ENCODE peak calls at places on chromosomes 12 and 14, in five cellular contexts. One of them, this sample, is unnamed.

GRCh38 chr14:61695695-61696527 is 598 bp downstream of the HIF1A start:
- DNase-seq in C1 segment of cervical spinal cord: no peak
- DNase-seq in endothelial cell: peak
- DNase-seq in BJ: no peak
- DNase-seq in stimulated activated naive B cell treated with anti-CD40 and anti-IgM and Interleukin-4, amounts not matched to agents 10 μg/mL and 1 μg/mL and 100 μg/mL, for 72 hours: peak
- DNase-seq in this sample: peak

GRCh38 chr14:65927871-65928270 is 515.3 kb downstream of the FUT8 start:
- DNase-seq in C1 segment of cervical spinal cord: no peak
- DNase-seq in BJ: no peak
- DNase-seq in stimulated activated naive B cell treated with anti-CD40 and anti-IgM and Interleukin-4, amounts not matched to agents 10 μg/mL and 1 μg/mL and 100 μg/mL, for 72 hours: no peak
- DNase-seq in endothelial cell: no peak
- DNase-seq in this sample: no peak

GRCh38 chr14:102150636-102151195 is 11.0 kb downstream of the WDR20 start:
- DNase-seq in stimulated activated naive B cell treated with anti-CD40 and anti-IgM and Interleukin-4, amounts not matched to agents 10 μg/mL and 1 μg/mL and 100 μg/mL, for 72 hours: no peak
- DNase-seq in BJ: no peak
- DNase-seq in C1 segment of cervical spinal cord: no peak
- DNase-seq in endothelial cell: no peak
- DNase-seq in this sample: no peak

GRCh38 chr12:30725739-30726138 is 29.0 kb downstream of the CAPRIN2 start:
- DNase-seq in C1 segment of cervical spinal cord: no peak
- DNase-seq in BJ: peak
- DNase-seq in stimulated activated naive B cell treated with anti-CD40 and anti-IgM and Interleukin-4, amounts not matched to agents 10 μg/mL and 1 μg/mL and 100 μg/mL, for 72 hours: no peak
- DNase-seq in endothelial cell: no peak
- DNase-seq in this sample: no peak

GRCh38 chr12:56661979-56662638 is 16.3 kb upstream of the ATP5F1B start:
- DNase-seq in BJ: no peak
- DNase-seq in endothelial cell: no peak
- DNase-seq in C1 segment of cervical spinal cord: no peak
- DNase-seq in stimulated activated naive B cell treated with anti-CD40 and anti-IgM and Interleukin-4, amounts not matched to agents 10 μg/mL and 1 μg/mL and 100 μg/mL, for 72 hours: no peak
- DNase-seq in this sample: no peak

GRCh38 chr12:22709292-22709691 is 84.3 kb downstream of the ETNK1 start:
- DNase-seq in C1 segment of cervical spinal cord: no peak
- DNase-seq in endothelial cell: no peak
- DNase-seq in stimulated activated naive B cell treated with anti-CD40 and anti-IgM and Interleukin-4, amounts not matched to agents 10 μg/mL and 1 μg/mL and 100 μg/mL, for 72 hours: no peak
- DNase-seq in BJ: no peak
- DNase-seq in this sample: peak

GRCh38 chr12:123089125-123089524 is 61.8 kb downstream of the PITPNM2 start:
- DNase-seq in stimulated activated naive B cell treated with anti-CD40 and anti-IgM and Interleukin-4, amounts not matched to agents 10 μg/mL and 1 μg/mL and 100 μg/mL, for 72 hours: no peak
- DNase-seq in endothelial cell: no peak
- DNase-seq in BJ: no peak
- DNase-seq in C1 segment of cervical spinal cord: no peak
- DNase-seq in this sample: no peak

GRCh38 chr12:131049569-131050339 is 96.0 kb downstream of the ADGRD1 start:
- DNase-seq in endothelial cell: no peak
- DNase-seq in stimulated activated naive B cell treated with anti-CD40 and anti-IgM and Interleukin-4, amounts not matched to agents 10 μg/mL and 1 μg/mL and 100 μg/mL, for 72 hours: no peak
- DNase-seq in C1 segment of cervical spinal cord: no peak
- DNase-seq in BJ: no peak
- DNase-seq in this sample: no peak

GRCh38 chr12:46187023-46187422 is 81.8 kb downstream of the SLC38A1 start:
- DNase-seq in stimulated activated naive B cell treated with anti-CD40 and anti-IgM and Interleukin-4, amounts not matched to agents 10 μg/mL and 1 μg/mL and 100 μg/mL, for 72 hours: no peak
- DNase-seq in C1 segment of cervical spinal cord: no peak
- DNase-seq in endothelial cell: no peak
- DNase-seq in BJ: peak
- DNase-seq in this sample: no peak

GRCh38 chr14:81694419-81694818 is 160.8 kb upstream of the SEL1L start:
- DNase-seq in C1 segment of cervical spinal cord: no peak
- DNase-seq in BJ: no peak
- DNase-seq in endothelial cell: no peak
- DNase-seq in stimulated activated naive B cell treated with anti-CD40 and anti-IgM and Interleukin-4, amounts not matched to agents 10 μg/mL and 1 μg/mL and 100 μg/mL, for 72 hours: no peak
- DNase-seq in this sample: no peak

GRCh38 chr14:31877333-31877798 is 199.7 kb upstream of the ARHGAP5 start:
- DNase-seq in endothelial cell: no peak
- DNase-seq in C1 segment of cervical spinal cord: no peak
- DNase-seq in stimulated activated naive B cell treated with anti-CD40 and anti-IgM and Interleukin-4, amounts not matched to agents 10 μg/mL and 1 μg/mL and 100 μg/mL, for 72 hours: no peak
- DNase-seq in BJ: no peak
- DNase-seq in this sample: no peak

GRCh38 chr14:84591827-84592540 is 938.0 kb upstream of the FLRT2 start:
- DNase-seq in BJ: no peak
- DNase-seq in stimulated activated naive B cell treated with anti-CD40 and anti-IgM and Interleukin-4, amounts not matched to agents 10 μg/mL and 1 μg/mL and 100 μg/mL, for 72 hours: no peak
- DNase-seq in endothelial cell: no peak
- DNase-seq in C1 segment of cervical spinal cord: no peak
- DNase-seq in this sample: peak